ENCODE peak calls at places on chromosomes 2 and 18, in five cellular contexts. K is mesenchymal stem cell, J is H9, T is H1, L is neuronal stem cell. C is an unnamed sample.

GRCh38 chr18:58996131-58996632 is 131.5 kb downstream of the ZNF532 start:
- DNase-seq in L (no peak), K (peak; percentile 95), J (no peak), T (no peak), C (peak; percentile 25)

GRCh38 chr18:10285283-10285640 is 169.2 kb upstream of the APCDD1 start:
- DNase-seq in J (no peak), K (no peak), T (no peak), L (no peak), C (no peak)

GRCh38 chr18:31679133-31679731 is 5.1 kb downstream of the B4GALT6 start:
- DNase-seq in L (no peak), J (no peak), T (no peak), K (peak; percentile 85), C (no peak)

GRCh38 chr2:208496129-208496528 is 89.5 kb downstream of the PTH2R start:
- DNase-seq in J (no peak), L (no peak), T (no peak), K (no peak), C (no peak)

GRCh38 chr2:150459281-150459680 is 28.2 kb downstream of the RND3 start:
- DNase-seq in T (no peak), K (peak; percentile 14), J (no peak), L (no peak), C (no peak)

GRCh38 chr2:148614024-148614331 is 30.6 kb upstream of the EPC2 start:
- DNase-seq in T (no peak), J (peak; percentile 62), K (no peak), L (peak; percentile 54), C (peak; percentile 43)

GRCh38 chr2:56015631-56016251 is 92.2 kb upstream of the EFEMP1 start:
- DNase-seq in T (no peak), J (no peak), L (no peak), K (no peak), C (no peak)

GRCh38 chr2:66581461-66582363 is 146.8 kb downstream of the MEIS1 start:
- DNase-seq in L (no peak), J (peak; percentile 63), K (no peak), T (no peak), C (no peak)

GRCh38 chr18:5142131-5142530 is 54.9 kb downstream of the AKAIN1 start:
- DNase-seq in L (no peak), T (no peak), J (no peak), K (no peak), C (no peak)

GRCh38 chr18:63205791-63206252 is 113.7 kb downstream of the BCL2 start:
- DNase-seq in K (no peak), T (no peak), J (no peak), L (no peak), C (no peak)

GRCh38 chr2:1455466-1455865 is 42.2 kb downstream of the TPO start:
- DNase-seq in T (no peak), J (no peak), K (no peak), L (no peak), C (no peak)

GRCh38 chr2:167335627-167336026 is 447.3 kb downstream of the XIRP2 start:
- DNase-seq in J (no peak), K (no peak), L (no peak), T (no peak), C (no peak)

GRCh38 chr2:238475571-238475970 is 48.8 kb downstream of the ASB1 start:
- DNase-seq in J (no peak), K (no peak), L (no peak), T (no peak), C (no peak)

GRCh38 chr2:40123321-40123720 is 328.6 kb downstream of the SLC8A1 start:
- DNase-seq in T (no peak), J (no peak), K (no peak), L (no peak), C (no peak)

GRCh38 chr2:33405180-33406105 is 71.0 kb upstream of the RASGRP3 start:
- DNase-seq in J (no peak), K (no peak), L (no peak), T (no peak), C (no peak)

GRCh38 chr2:71928734-71929481 is 218.8 kb downstream of the CYP26B1 start:
- DNase-seq in T (no peak), K (no peak), J (peak; percentile 19), L (no peak), C (no peak)

GRCh38 chr18:3044931-3045698 is 32.2 kb upstream of the LPIN2 start:
- DNase-seq in J (no peak), T (no peak), L (no peak), K (no peak), C (no peak)

GRCh38 chr2:133674433-133675331 is 106.4 kb upstream of the NCKAP5 start:
- DNase-seq in J (peak; percentile 43), L (peak; percentile 21), T (no peak), K (peak; percentile 76), C (peak; percentile 40)
- H2BK120ac ChIP-seq in J (no peak overlapping the region), L (no peak overlapping the region), T (no peak overlapping the region), K (no peak overlapping the region), C (no peak overlapping the region)

GRCh38 chr18:56066524-56067215 is 478.7 kb upstream of the TCF4 start:
- DNase-seq in T (no peak), J (no peak), L (no peak), K (no peak), C (no peak)

GRCh38 chr18:56065101-56065500 is 477.1 kb upstream of the TCF4 start:
- DNase-seq in K (no peak), L (no peak), T (no peak), J (no peak), C (no peak)

GRCh38 chr18:56068030-56068671 is 480.2 kb upstream of the TCF4 start:
- DNase-seq in T (no peak), K (peak; percentile 35), L (no peak), J (no peak), C (no peak)

GRCh38 chr18:56068701-56069100 is 480.7 kb upstream of the TCF4 start:
- DNase-seq in K (no peak), J (no peak), L (no peak), T (no peak), C (no peak)

DNA sequence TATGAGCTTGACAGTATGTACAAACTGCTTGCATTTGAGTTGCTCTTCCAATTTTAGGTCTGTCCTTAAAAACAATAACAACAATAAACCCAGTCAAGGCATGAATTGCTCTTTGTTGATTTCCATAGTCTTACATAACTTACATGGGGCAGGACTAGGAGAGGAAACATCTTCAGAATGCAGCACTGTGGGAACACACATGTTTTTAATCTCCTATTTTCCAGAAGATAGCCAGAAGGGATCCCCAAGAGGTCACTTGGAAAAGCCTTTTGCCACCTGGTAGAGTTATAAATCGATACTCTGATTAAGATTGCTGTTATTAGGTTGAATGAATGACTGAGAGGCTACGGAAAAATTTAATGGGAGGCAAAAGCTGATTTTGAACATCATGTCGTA is 479.2 kb upstream of the TCF4 start:
- DNase-seq in J (no peak), K (no peak), L (no peak), T (no peak), C (no peak)
- H2BK12ac ChIP-seq in J (no peak overlapping the region), K (no peak overlapping the region), L (no peak overlapping the region), T (no peak overlapping the region), C (no peak overlapping the region)

DNA sequence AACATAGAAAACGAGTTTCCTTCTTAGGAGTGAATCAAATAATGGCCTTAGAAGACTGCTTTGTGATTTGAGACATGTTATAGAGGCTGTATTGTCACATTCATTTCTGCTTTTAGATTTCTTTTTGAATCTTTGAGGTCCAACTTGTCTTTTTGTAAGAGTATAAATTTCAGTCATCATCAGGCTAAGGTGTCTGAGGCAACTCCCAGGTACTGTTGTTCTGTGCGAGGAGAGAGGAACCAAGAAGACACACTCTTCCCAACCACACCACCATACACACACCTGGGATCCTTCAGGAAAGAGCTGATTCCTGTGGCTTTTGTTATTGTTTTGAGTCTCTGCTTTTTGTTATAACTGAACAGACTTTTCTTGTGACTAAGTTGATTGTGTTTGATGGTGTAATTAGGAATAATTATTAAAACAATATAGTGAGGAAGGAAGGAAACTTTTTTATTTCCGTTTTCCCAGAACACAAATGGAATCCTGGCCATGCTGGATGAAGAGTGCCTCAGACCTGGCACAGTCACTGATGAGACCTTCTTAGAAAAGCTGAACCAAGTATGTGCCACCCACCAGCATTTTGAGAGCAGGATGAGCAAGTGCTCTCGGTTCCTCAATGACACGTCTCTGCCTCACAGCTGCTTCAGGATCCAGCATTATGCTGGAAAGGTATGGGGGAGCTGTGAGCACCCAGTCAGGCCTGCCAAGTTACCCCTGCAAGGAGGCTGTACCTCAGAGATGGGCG is 140.4 kb downstream of the MYO1B start:
- DNase-seq in J (no peak), L (no peak), K (no peak), T (no peak), C (no peak)
- H2BK120ac ChIP-seq in J (no peak overlapping the region), L (no peak overlapping the region), K (no peak overlapping the region), T (no peak overlapping the region), C (no peak overlapping the region)

GRCh38 chr18:49274188-49274714 is 186.2 kb downstream of the DYM start:
- DNase-seq in L (no peak), K (peak; percentile 17), J (no peak), T (no peak), C (no peak)

GRCh38 chr18:49276680-49277079 is 183.8 kb downstream of the DYM start:
- DNase-seq in L (no peak), T (no peak), J (no peak), K (no peak), C (no peak)

GRCh38 chr18:49277395-49278036 is 182.9 kb downstream of the DYM start:
- DNase-seq in L (no peak), T (no peak), K (no peak), J (no peak), C (peak; percentile 67)

GRCh38 chr18:49275448-49275847 is 185.0 kb downstream of the DYM start:
- DNase-seq in K (no peak), J (no peak), T (no peak), L (no peak), C (no peak)

GRCh38 chr18:49273201-49273880 is 187.1 kb downstream of the DYM start:
- DNase-seq in J (no peak), K (no peak), L (no peak), T (no peak), C (no peak)
- H2BK12ac ChIP-seq in J (no peak overlapping the region), K (no peak overlapping the region), L (no peak overlapping the region), T (no peak overlapping the region), C (no peak overlapping the region)

C was measured in trophoblast cell.